ENCODE peak calls at places on chromosome 17, in five cellular contexts. E, N, G, Z and U are unnamed samples.
A peak's percentile ranks its signal among the peaks of the same experiment; 100 is the strongest.

GRCh38 chr17:37106049-37106448 is 157.3 kb downstream of the AATF start:
- DNase-seq in N (no peak), G (no peak), E (no peak), Z (no peak), U (no peak)

GRCh38 chr17:50514936-50515702 is 6.9 kb downstream of the MYCBPAP start:
- DNase-seq in N (peak; percentile 36), G (no peak), E (no peak), Z (peak; percentile 56), U (no peak)

GRCh38 chr17:43563262-43564079 is 17.3 kb upstream of the ETV4 start:
- DNase-seq in N (no peak), E (no peak), Z (no peak), G (no peak), U (no peak)

GRCh38 chr17:179721-180379 is 1.6 kb downstream of the DOC2B start:
- DNase-seq in Z (no peak), E (peak; percentile 69), N (peak; percentile 33), G (no peak), U (no peak)

GRCh38 chr17:56979091-56979480 is 1.2 kb downstream of the SCPEP1 start:
- DNase-seq in G (no peak), E (no peak), Z (no peak), N (peak; percentile 12), U (peak; percentile 3)

GRCh38 chr17:60165976-60166375 is 16.2 kb downstream of the CA4 start:
- DNase-seq in N (peak; percentile 51), E (no peak), G (no peak), Z (no peak), U (no peak)

GRCh38 chr17:48560452-48560817 is 15.5 kb upstream of the HOXB2 start:
- DNase-seq in Z (no peak), G (no peak), N (no peak), E (no peak), U (no peak)

GRCh38 chr17:4899341-4900230 is at the start of gene C17orf107:
- DNase-seq in N (peak; percentile 38), E (no peak), Z (no peak), G (peak; percentile 79), U (no peak)

GRCh38 chr17:32286518-32286900 is 20.9 kb downstream of the RHBDL3 start:
- DNase-seq in Z (no peak), N (no peak), E (no peak), G (no peak), U (no peak)

GRCh38 chr17:20253323-20253722 is 214.0 kb downstream of the LGALS9B start:
- DNase-seq in G (peak; percentile 59), Z (no peak), N (no peak), E (no peak), U (no peak)

GRCh38 chr17:47305302-47305923 is 18.3 kb upstream of the EFCAB13 start:
- DNase-seq in Z (no peak), G (peak; percentile 93), E (no peak), N (peak; percentile 71), U (peak; percentile 61)

GRCh38 chr17:35433075-35433894 is 985 bp upstream of the SLFN12 start:
- DNase-seq in E (peak; percentile 80), G (peak; percentile 100), Z (peak; percentile 68), N (peak; percentile 99), U (peak; percentile 97)

GRCh38 chr17:35069311-35069710 is 5.8 kb upstream of the RFFL start:
- DNase-seq in G (peak; percentile 66), Z (no peak), N (no peak), E (no peak), U (peak; percentile 36)

GRCh38 chr17:37820313-37821024 is 75.6 kb upstream of the HNF1B start:
- DNase-seq in Z (no peak), N (no peak), G (no peak), E (no peak), U (no peak)

GRCh38 chr17:5897320-5897911 is 172.8 kb upstream of the WSCD1 start:
- DNase-seq in E (no peak), G (no peak), Z (peak; percentile 33), N (peak; percentile 54), U (no peak)

GRCh38 chr17:79039171-79039570 is 15.2 kb downstream of the C1QTNF1 start:
- DNase-seq in Z (no peak), N (no peak), E (no peak), G (no peak), U (no peak)

GRCh38 chr17:81980752-81981239 is 3.4 kb downstream of the ASPSCR1 start:
- DNase-seq in G (no peak), N (no peak), Z (no peak), E (no peak), U (no peak)

GRCh38 chr17:81983639-81984373 is 6.4 kb downstream of the ASPSCR1 start:
- DNase-seq in N (no peak), G (no peak), E (no peak), Z (no peak), U (no peak)

GRCh38 chr17:81980122-81980521 is 2.7 kb downstream of the ASPSCR1 start:
- DNase-seq in Z (no peak), G (no peak), E (no peak), N (no peak), U (no peak)

GRCh38 chr17:81984773-81985410 is 7.5 kb downstream of the ASPSCR1 start:
- DNase-seq in Z (no peak), N (no peak), E (no peak), G (no peak), U (no peak)

GRCh38 chr17:81983011-81983638 is 5.7 kb downstream of the ASPSCR1 start:
- DNase-seq in G (no peak), E (no peak), N (no peak), Z (no peak), U (no peak)
- H2AK5ac ChIP-seq in G (no peak overlapping the region), E (no peak overlapping the region), N (no peak overlapping the region), Z (no peak overlapping the region), U (no peak overlapping the region)

GRCh38 chr17:2511462-2512369 is at the start of gene METTL16:
- DNase-seq in G (peak; percentile 99), Z (peak; percentile 97), E (peak; percentile 95), N (peak; percentile 100), U (peak; percentile 99)

GRCh38 chr17:2510559-2510958 is 1.1 kb downstream of the METTL16 start:
- DNase-seq in N (no peak), G (no peak), E (no peak), Z (no peak), U (no peak)

GRCh38 chr17:2503627-2504026 is 8.1 kb downstream of the METTL16 start:
- DNase-seq in N (no peak), G (no peak), Z (no peak), E (no peak), U (no peak)

GRCh38 chr17:2511138-2511461 is 588 bp downstream of the METTL16 start:
- DNase-seq in Z (no peak), N (no peak), E (no peak), G (no peak), U (no peak)

DNA sequence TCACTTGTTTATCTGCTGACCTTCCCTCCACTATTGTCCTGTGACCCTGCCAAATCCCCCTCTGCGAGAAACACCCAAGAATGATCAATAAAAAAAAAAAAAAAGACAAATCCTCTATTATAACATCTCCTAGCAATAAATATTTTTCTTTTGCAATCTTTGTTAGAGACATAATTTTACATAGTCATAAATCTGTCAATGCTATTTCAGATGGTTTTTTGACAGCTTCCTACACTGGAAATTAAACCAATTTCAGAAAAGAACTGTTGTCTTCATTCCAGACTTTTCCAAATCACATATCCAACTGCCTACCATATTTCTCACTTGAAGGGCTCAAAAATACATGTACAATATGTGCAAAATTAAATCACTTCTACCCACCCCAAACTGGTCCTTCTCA is 3.7 kb downstream of the METTL16 start:
- DNase-seq in G (no peak), E (no peak), N (no peak), Z (no peak), U (no peak)
- H2AK5ac ChIP-seq in G (no peak overlapping the region), E (no peak overlapping the region), N (no peak overlapping the region), Z (no peak overlapping the region), U (no peak overlapping the region)

GRCh38 chr17:45156242-45156641 is 5.4 kb upstream of the HEXIM2 start:
- DNase-seq in Z (no peak), G (no peak), N (no peak), E (no peak), U (peak; percentile 76)

GRCh38 chr17:45162022-45162687 is 480 bp downstream of the HEXIM2 start:
- DNase-seq in N (no peak), G (no peak), Z (no peak), E (no peak), U (no peak)

GRCh38 chr17:45164734-45165269 is 3.1 kb downstream of the HEXIM2 start:
- DNase-seq in E (no peak), Z (no peak), N (no peak), G (no peak), U (no peak)

GRCh38 chr17:45160505-45161287 is 979 bp upstream of the HEXIM2 start:
- DNase-seq in E (peak; percentile 88), N (peak; percentile 97), Z (peak; percentile 85), G (peak; percentile 61), U (peak; percentile 73)

DNA sequence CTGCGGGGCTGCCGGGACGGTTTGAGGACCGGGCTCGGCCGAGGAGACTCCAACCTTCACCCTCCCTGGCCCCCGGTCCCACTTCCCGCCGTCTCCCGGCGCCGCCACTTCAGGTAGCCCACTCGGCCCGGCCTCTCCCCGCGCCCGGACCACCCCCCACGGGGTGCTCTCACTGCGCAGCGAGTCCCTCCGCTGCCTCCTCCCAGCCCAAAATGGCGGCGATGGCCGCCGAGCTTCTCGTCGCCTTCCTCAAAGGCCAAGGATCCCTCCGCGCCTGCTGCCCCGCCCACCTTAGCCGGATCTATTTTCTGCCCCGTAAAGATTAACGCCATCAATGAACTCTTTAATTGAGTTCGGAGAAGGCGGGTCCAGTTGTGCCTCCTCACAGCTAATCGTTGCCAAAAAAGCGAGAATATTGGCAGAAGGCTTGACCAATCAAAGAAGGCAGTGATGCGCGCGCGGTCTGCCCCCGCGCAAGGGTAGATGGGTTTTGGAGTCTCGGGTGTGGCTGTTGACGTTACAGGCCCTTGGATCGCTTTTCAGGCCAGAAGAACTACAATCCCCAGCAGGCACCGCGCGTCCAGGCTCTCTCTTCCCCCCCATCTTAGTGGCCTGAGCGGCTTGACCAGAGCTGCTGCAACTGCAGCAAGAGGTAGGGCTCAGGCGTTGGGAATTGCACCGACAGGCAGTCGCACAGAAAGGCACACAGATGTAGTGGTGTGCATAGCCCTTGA is at the start of gene HEXIM2:
- DNase-seq in G (peak; percentile 100), E (peak; percentile 99), N (peak; percentile 100), Z (peak; percentile 100), U (peak; percentile 100)
- H2AK5ac ChIP-seq in G (peak within 1 kb of the TSS; percentile 99), E (peak within 1 kb of the TSS; percentile 71), N (peak within 1 kb of the TSS; percentile 80), Z (peak within 1 kb of the TSS; percentile 97), U (peak within 1 kb of the TSS; percentile 100)

GRCh38 chr17:80619535-80620235 is 75.0 kb downstream of the RPTOR start:
- DNase-seq in N (peak; percentile 92), G (peak; percentile 11), Z (no peak), E (no peak), U (no peak)
- H2AK5ac ChIP-seq in N (no peak overlapping the region), G (peak overlapping the region; percentile 46), Z (no peak overlapping the region), E (peak overlapping the region; percentile 20), U (no peak overlapping the region)